ENCODE peak calls at places on chromosomes 4 and X, in eight cellular contexts. Z is neuronal stem cell; G is suprapubic skin; N is right cardiac atrium; U is fibroblast of lung; I is mesenchymal stem cell; K is CD4-positive, alpha-beta T cell; A is tibial artery. B is an unnamed sample.

GRCh38 chrX:8679572-8679971 is 52.4 kb downstream of the ANOS1 start:
- DNase-seq in Z (no peak), G (no peak), N (no peak), U (no peak), I (no peak), K (no peak), A (no peak), B (no peak)

GRCh38 chr4:167052631-167053085 is 181.6 kb downstream of the SPOCK3 start:
- DNase-seq in Z (no peak), G (no peak), N (no peak), U (no peak), I (no peak), K (no peak), A (no peak), B (no peak)

GRCh38 chr4:79949186-79949585 is 123.8 kb downstream of the ANTXR2 start:
- DNase-seq in Z (no peak), G (no peak), N (no peak), U (no peak), I (no peak), K (no peak), A (no peak), B (no peak)

GRCh38 chrX:114626323-114626722 is 42.4 kb downstream of the HTR2C start:
- DNase-seq in Z (no peak), G (no peak), N (no peak), U (peak; percentile 4), I (peak; percentile 3), K (no peak), A (no peak), B (no peak)

GRCh38 chrX:148878371-148878770 is 378.0 kb downstream of the AFF2 start:
- DNase-seq in Z (no peak), G (no peak), N (no peak), U (peak; percentile 86), I (peak; percentile 34), K (no peak), A (no peak), B (no peak)

GRCh38 chrX:132664273-132664672 is 175.4 kb upstream of the MBNL3 start:
- DNase-seq in Z (no peak), G (no peak), N (no peak), U (no peak), I (no peak), K (no peak), A (no peak), B (no peak)

GRCh38 chr4:20176881-20177280 is 74.8 kb upstream of the SLIT2 start:
- DNase-seq in Z (no peak), G (no peak), N (no peak), U (peak; percentile 58), I (no peak), K (no peak), A (no peak), B (no peak)

GRCh38 chr4:125368161-125368560 is 53.4 kb downstream of the FAT4 start:
- DNase-seq in Z (no peak), G (no peak), N (no peak), U (peak; percentile 50), I (peak; percentile 19), K (no peak), A (no peak), B (no peak)

GRCh38 chr4:95510145-95510544 is 38.6 kb downstream of the UNC5C start:
- DNase-seq in Z (no peak), G (no peak), N (no peak), U (peak; percentile 35), I (peak; percentile 56), K (no peak), A (no peak), B (no peak)

GRCh38 chrX:134908235-134908834 is 82.5 kb upstream of the SMIM10 start:
- DNase-seq in Z (no peak), G (no peak), N (no peak), U (no peak), I (peak; percentile 63), K (no peak), A (no peak), B (no peak)

GRCh38 chrX:24131476-24131875 is 18.1 kb upstream of the ZFX start:
- DNase-seq in Z (no peak), G (no peak), N (no peak), U (no peak), I (no peak), K (no peak), A (no peak), B (no peak)

DNA sequence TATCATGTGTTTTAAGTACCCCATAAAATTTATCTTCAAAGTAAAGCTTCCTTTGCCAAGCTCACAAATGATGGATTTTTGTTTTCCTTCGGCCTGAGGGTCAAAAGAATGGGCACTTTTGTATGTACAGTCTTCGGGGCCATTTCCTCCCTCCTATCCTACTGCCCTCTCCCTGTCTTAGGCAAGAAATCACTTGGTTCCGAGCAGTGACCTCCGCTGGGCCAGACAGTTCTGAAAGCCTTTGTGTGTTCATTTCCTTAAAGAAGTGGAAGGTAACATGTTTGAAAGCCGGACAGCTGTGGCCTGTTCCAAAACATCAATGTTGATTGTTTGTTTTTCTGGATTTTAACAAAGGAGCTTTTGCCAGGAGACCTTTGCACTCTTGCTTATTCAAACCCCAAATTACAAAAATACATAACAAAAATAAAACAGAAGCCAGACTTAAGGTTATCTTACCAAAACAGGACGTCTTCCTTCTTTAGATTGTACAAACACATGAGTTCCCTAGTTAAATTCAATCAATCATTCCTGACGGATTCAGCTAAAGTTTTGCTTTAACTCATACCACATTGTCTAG is 110.6 kb upstream of the LIMCH1 start:
- DNase-seq in Z (no peak), G (no peak), N (no peak), U (no peak), I (no peak), K (no peak), A (no peak), B (peak; percentile 57)
- H3K27ac ChIP-seq in Z (no peak overlapping the region), G (no peak overlapping the region), N (peak overlapping the region; percentile 12), U (no peak overlapping the region), I (no peak overlapping the region), K (no peak overlapping the region), A (peak overlapping the region; percentile 66), B (peak overlapping the region; percentile 23)

DNA sequence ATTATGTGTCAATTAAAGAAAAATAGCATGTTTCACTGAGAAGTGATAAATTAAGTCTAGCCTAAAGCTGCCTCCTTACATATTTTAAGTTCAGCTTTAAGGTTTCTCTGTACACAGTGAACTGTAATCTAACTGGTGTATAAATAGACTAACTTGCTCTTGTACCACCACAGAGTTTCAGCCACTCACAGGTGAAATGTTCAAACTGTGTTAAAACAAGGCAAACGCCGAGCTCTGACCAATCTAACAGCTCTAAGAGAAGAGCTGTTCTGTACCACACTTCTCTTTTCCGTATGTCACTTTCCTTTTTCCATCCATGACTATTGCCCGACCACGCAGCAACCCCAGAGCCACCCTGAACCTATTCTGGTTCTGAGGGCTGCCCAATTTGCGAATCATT is 64.5 kb downstream of the DCHS2 start:
- DNase-seq in Z (no peak), G (no peak), N (no peak), U (no peak), I (no peak), K (no peak), A (no peak), B (no peak)
- H3K27ac ChIP-seq in Z (no peak overlapping the region), G (no peak overlapping the region), N (no peak overlapping the region), U (no peak overlapping the region), I (no peak overlapping the region), K (no peak overlapping the region), A (no peak overlapping the region), B (no peak overlapping the region)

DNA sequence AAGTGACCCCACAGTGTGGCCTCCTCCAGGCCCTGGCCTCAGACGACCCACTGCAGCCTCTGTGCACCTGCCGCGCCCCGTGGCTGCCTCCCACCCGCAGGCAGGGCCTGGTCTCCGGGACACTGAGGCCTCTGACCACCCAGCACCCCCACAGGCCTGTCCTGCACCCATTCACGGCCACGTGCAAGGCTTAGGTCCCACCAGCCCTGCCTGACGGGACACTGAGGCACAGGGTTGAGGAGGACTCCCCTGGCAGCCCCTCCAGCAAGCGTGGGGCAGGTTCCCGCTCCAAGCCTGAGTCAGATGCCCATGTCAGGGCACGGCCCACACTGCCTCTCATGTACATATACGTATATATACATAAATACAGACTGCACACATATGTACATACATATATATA is 23.5 kb downstream of the NELFA start:
- DNase-seq in Z (no peak), G (peak; percentile 67), N (no peak), U (no peak), I (no peak), K (no peak), A (no peak), B (peak; percentile 69)
- H3K27ac ChIP-seq in Z (no peak overlapping the region), G (no peak overlapping the region), N (no peak overlapping the region), U (no peak overlapping the region), I (no peak overlapping the region), K (no peak overlapping the region), A (no peak overlapping the region), B (no peak overlapping the region)

DNA sequence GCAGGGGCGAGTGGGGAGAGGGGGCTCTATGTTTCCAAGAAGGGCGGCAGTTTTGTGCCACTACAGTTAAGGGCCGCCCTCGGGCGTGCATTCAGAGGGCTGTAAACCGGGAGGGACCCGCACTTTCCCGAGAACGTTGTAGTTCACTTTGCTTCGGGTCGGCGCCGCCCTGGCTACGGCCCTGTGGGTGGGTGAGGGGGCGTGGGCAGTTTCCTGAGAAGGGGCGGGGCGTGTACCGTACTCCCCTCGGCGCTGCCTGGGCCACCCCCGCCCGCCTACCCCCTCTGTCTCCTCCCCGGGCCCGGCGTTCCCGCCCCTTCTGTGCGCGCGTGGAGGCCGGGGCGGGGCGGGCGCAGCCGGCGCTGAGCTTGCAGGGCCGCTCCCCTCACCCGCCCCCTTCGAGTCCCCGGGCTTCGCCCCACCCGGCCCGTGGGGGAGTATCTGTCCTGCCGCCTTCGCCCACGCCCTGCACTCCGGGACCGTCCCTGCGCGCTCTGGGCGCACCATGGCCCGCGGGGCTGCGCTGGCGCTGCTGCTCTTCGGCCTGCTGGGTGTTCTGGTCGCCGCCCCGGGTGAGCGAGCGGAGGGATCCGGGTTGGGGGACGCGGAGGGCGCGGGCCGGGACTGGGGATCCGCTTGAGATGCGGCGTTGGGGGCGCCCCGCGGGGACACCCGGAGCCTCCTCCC is at the start of gene CD99:
- DNase-seq in Z (peak; percentile 85), G (peak; percentile 95), N (peak; percentile 97), U (peak; percentile 87), I (peak; percentile 94), K (peak; percentile 87), A (peak; percentile 92), B (peak; percentile 96)
- H3K27ac ChIP-seq in Z (no peak within 1 kb of the TSS), G (peak within 1 kb of the TSS; percentile 95), N (peak within 1 kb of the TSS; percentile 64), U (peak within 1 kb of the TSS; percentile 73), I (peak within 1 kb of the TSS; percentile 78), K (peak within 1 kb of the TSS; percentile 62), A (peak within 1 kb of the TSS; percentile 83), B (peak within 1 kb of the TSS; percentile 36)

B was measured in kidney.